ENCODE peak calls at places on chromosomes 2 and 18, in nine cellular contexts. One of them, this sample, is unnamed.

GRCh38 chr18:78734614-78734945 is 245.0 kb upstream of the SALL3 start:
- DNase-seq in H7: no peak
- DNase-seq in Peyer's patch: no peak
- DNase-seq in OCI-M1: no peak
- DNase-seq in right cardiac atrium: no peak
- DNase-seq in NCI-H526: no peak
- DNase-seq in HTR-8/SVneo: no peak
- DNase-seq in IMR-90: no peak
- DNase-seq in HEK293T: no peak
- DNase-seq in this sample: no peak

GRCh38 chr2:224775638-224776037 is 59.5 kb upstream of the CCDC195 start:
- DNase-seq in H7: no peak
- DNase-seq in Peyer's patch: no peak
- DNase-seq in OCI-M1: no peak
- DNase-seq in right cardiac atrium: no peak
- DNase-seq in NCI-H526: no peak
- DNase-seq in HTR-8/SVneo: no peak
- DNase-seq in IMR-90: no peak
- DNase-seq in HEK293T: no peak
- DNase-seq in this sample: no peak

GRCh38 chr2:71154798-71155197 is 24.4 kb downstream of the MPHOSPH10 start:
- DNase-seq in H7: peak; percentile 74
- DNase-seq in Peyer's patch: no peak
- DNase-seq in OCI-M1: peak; percentile 58
- DNase-seq in right cardiac atrium: no peak
- DNase-seq in NCI-H526: no peak
- DNase-seq in HTR-8/SVneo: peak; percentile 44
- DNase-seq in IMR-90: no peak
- DNase-seq in HEK293T: peak; percentile 35
- DNase-seq in this sample: no peak

GRCh38 chr2:218860950-218861381 is 1.4 kb downstream of the WNT6 start:
- DNase-seq in H7: peak; percentile 97
- DNase-seq in Peyer's patch: peak; percentile 61
- DNase-seq in OCI-M1: peak; percentile 81
- DNase-seq in right cardiac atrium: peak; percentile 81
- DNase-seq in NCI-H526: peak; percentile 85
- DNase-seq in HTR-8/SVneo: peak; percentile 56
- DNase-seq in IMR-90: peak; percentile 37
- DNase-seq in HEK293T: peak; percentile 78
- DNase-seq in this sample: no peak

GRCh38 chr18:58785171-58785805 is 79.4 kb upstream of the ZNF532 start:
- DNase-seq in H7: no peak
- DNase-seq in Peyer's patch: no peak
- DNase-seq in OCI-M1: no peak
- DNase-seq in right cardiac atrium: no peak
- DNase-seq in NCI-H526: no peak
- DNase-seq in HTR-8/SVneo: peak; percentile 70
- DNase-seq in IMR-90: peak; percentile 88
- DNase-seq in HEK293T: no peak
- DNase-seq in this sample: peak; percentile 80

GRCh38 chr2:170354409-170354808 is 176.5 kb downstream of the MYO3B start:
- DNase-seq in H7: peak; percentile 25
- DNase-seq in Peyer's patch: no peak
- DNase-seq in OCI-M1: no peak
- DNase-seq in right cardiac atrium: no peak
- DNase-seq in NCI-H526: no peak
- DNase-seq in HTR-8/SVneo: no peak
- DNase-seq in IMR-90: no peak
- DNase-seq in HEK293T: no peak
- DNase-seq in this sample: no peak

GRCh38 chr18:72762505-72763122 is 105.2 kb downstream of the NETO1 start:
- DNase-seq in H7: no peak
- DNase-seq in Peyer's patch: no peak
- DNase-seq in OCI-M1: peak; percentile 80
- DNase-seq in right cardiac atrium: no peak
- DNase-seq in NCI-H526: peak; percentile 11
- DNase-seq in HTR-8/SVneo: peak; percentile 10
- DNase-seq in IMR-90: peak; percentile 69
- DNase-seq in HEK293T: peak; percentile 8
- DNase-seq in this sample: peak; percentile 50

GRCh38 chr2:6963727-6964126 is 46.5 kb downstream of the RNF144A start:
- DNase-seq in H7: no peak
- DNase-seq in Peyer's patch: no peak
- DNase-seq in OCI-M1: no peak
- DNase-seq in right cardiac atrium: no peak
- DNase-seq in NCI-H526: no peak
- DNase-seq in HTR-8/SVneo: no peak
- DNase-seq in IMR-90: no peak
- DNase-seq in HEK293T: no peak
- DNase-seq in this sample: no peak

GRCh38 chr18:24176727-24177416 is 38.0 kb downstream of the CABYR start:
- DNase-seq in H7: peak; percentile 83
- DNase-seq in Peyer's patch: peak; percentile 85
- DNase-seq in OCI-M1: peak; percentile 77
- DNase-seq in right cardiac atrium: peak; percentile 73
- DNase-seq in NCI-H526: no peak
- DNase-seq in HTR-8/SVneo: peak; percentile 43
- DNase-seq in IMR-90: peak; percentile 56
- DNase-seq in HEK293T: peak; percentile 76
- DNase-seq in this sample: no peak

GRCh38 chr18:79950440-79951341 is 762 bp downstream of the SLC66A2 start:
- DNase-seq in H7: peak; percentile 87
- DNase-seq in Peyer's patch: peak; percentile 53
- DNase-seq in OCI-M1: no peak
- DNase-seq in right cardiac atrium: peak; percentile 78
- DNase-seq in NCI-H526: no peak
- DNase-seq in HTR-8/SVneo: no peak
- DNase-seq in IMR-90: peak; percentile 12
- DNase-seq in HEK293T: peak; percentile 22
- DNase-seq in this sample: no peak

GRCh38 chr2:10319892-10320574 is 17.3 kb downstream of the HPCAL1 start:
- DNase-seq in H7: no peak
- DNase-seq in Peyer's patch: peak; percentile 24
- DNase-seq in OCI-M1: no peak
- DNase-seq in right cardiac atrium: no peak
- DNase-seq in NCI-H526: no peak
- DNase-seq in HTR-8/SVneo: no peak
- DNase-seq in IMR-90: no peak
- DNase-seq in HEK293T: no peak
- DNase-seq in this sample: no peak